ENCODE peak calls at places on chromosomes 2 and 18, in six cellular contexts. C is NCI-H345; L is astrocyte of the cerebellum; R is activated CD4-positive, alpha-beta T cell treated with anti-CD3 and anti-CD28 coated beads for 4 hours; T is iPS-NIHi11; E is AG09309. B is an unnamed sample.

GRCh38 chr18:11245889-11246288 is 96.5 kb upstream of the PIEZO2 start:
- DNase-seq in C (no peak), L (no peak), R (no peak), T (no peak), E (peak), B (no peak)

GRCh38 chr18:73742959-73743358 is 404.7 kb downstream of the FBXO15 start:
- DNase-seq in C (no peak), L (no peak), R (no peak), T (no peak), E (no peak), B (no peak)

GRCh38 chr2:187011206-187011605 is 162.2 kb upstream of the ZSWIM2 start:
- DNase-seq in C (no peak), L (no peak), R (no peak), T (no peak), E (no peak), B (no peak)

GRCh38 chr2:197349699-197350098 is 39.1 kb upstream of the ANKRD44 start:
- DNase-seq in C (no peak), L (no peak), R (no peak), T (no peak), E (no peak), B (no peak)

GRCh38 chr18:49499046-49499637 is 12.1 kb upstream of the C18orf32 start:
- DNase-seq in C (no peak), L (no peak), R (no peak), T (no peak), E (no peak), B (no peak)

GRCh38 chr2:10918661-10919414 is 7.1 kb downstream of the KCNF1 start:
- DNase-seq in C (peak), L (no peak), R (no peak), T (no peak), E (no peak), B (no peak)

GRCh38 chr2:39181297-39181696 is 60.4 kb upstream of the SOS1 start:
- DNase-seq in C (no peak), L (no peak), R (no peak), T (no peak), E (no peak), B (no peak)

GRCh38 chr2:112093216-112093615 is 38.1 kb downstream of the TMEM87B start:
- DNase-seq in C (no peak), L (no peak), R (no peak), T (no peak), E (no peak), B (no peak)

GRCh38 chr2:144431384-144431783 is 88.5 kb downstream of the ZEB2 start:
- DNase-seq in C (peak), L (no peak), R (no peak), T (peak), E (no peak), B (no peak)

GRCh38 chr18:77761332-77761731 is 511.7 kb downstream of the GALR1 start:
- DNase-seq in C (no peak), L (no peak), R (no peak), T (no peak), E (no peak), B (no peak)

GRCh38 chr2:223692227-223692947 is 90.2 kb upstream of the SCG2 start:
- DNase-seq in C (peak), L (no peak), R (no peak), T (peak), E (no peak), B (no peak)

GRCh38 chr2:132923787-132924186 is 253.8 kb upstream of the LYPD1 start:
- DNase-seq in C (no peak), L (peak), R (no peak), T (no peak), E (no peak), B (no peak)

B was measured in activated gamma-delta T cell treated with Interleukin-2 at 50 U/mL for 16 hours.